ENCODE peak calls at places on chromosomes 4 and X, in ten cellular contexts. J is fibroblast of lung; K is stomach; P is K562; N is heart left ventricle; V is A673; M is lung; L is left ventricle myocardium inferior; B is pancreas; D is CD8-positive, alpha-beta T cell. F is an unnamed sample. For H3K4me1, the result is how much of the 10 kb centered on the place peaks cover.

GRCh38 chr4:61772116-61772515 is 572.0 kb downstream of the ADGRL3 start:
- DNase-seq in K (no peak), J (no peak), D (no peak), P (no peak), B (no peak), M (no peak), N (no peak), L (no peak), V (no peak), F (no peak)

GRCh38 chrX:23883737-23884354 is 23.9 kb downstream of the APOO start:
- DNase-seq in D (no peak), K (no peak), B (no peak), V (peak), J (peak), M (no peak), L (no peak), P (peak), N (no peak), F (no peak)

GRCh38 chr4:157204634-157205244 is 15.8 kb upstream of the GRIA2 start:
- DNase-seq in P (peak), K (no peak), D (no peak), B (no peak), M (no peak), N (no peak), V (peak), L (no peak), J (no peak), F (no peak)

GRCh38 chrX:41445781-41446358 is 1.3 kb upstream of the NYX start:
- DNase-seq in N (no peak), B (no peak), M (no peak), P (no peak), V (no peak), L (no peak), D (no peak), K (no peak), J (no peak), F (no peak)

GRCh38 chr4:13527983-13528822 is 16.1 kb downstream of the NKX3-2 start:
- DNase-seq in J (no peak), K (no peak), B (no peak), V (peak), P (peak), D (no peak), M (no peak), N (no peak), L (no peak), F (no peak)

GRCh38 chr4:5395781-5396180 is 312.6 kb downstream of the EVC2 start:
- DNase-seq in B (no peak), K (no peak), M (no peak), V (no peak), J (no peak), N (no peak), L (no peak), D (no peak), P (no peak), F (no peak)

GRCh38 chr4:170088686-170089085 is 1.1 kb downstream of the AADAT start:
- DNase-seq in B (no peak), V (no peak), L (no peak), J (peak), K (no peak), P (no peak), M (no peak), D (no peak), N (no peak), F (no peak)

GRCh38 chr4:160319221-160319867 is 1216.5 kb downstream of the RAPGEF2 start:
- DNase-seq in D (no peak), V (peak), L (no peak), J (no peak), K (no peak), N (no peak), B (no peak), P (no peak), M (no peak), F (no peak)

GRCh38 chrX:110012818-110013484 is 10.0 kb downstream of the TMEM164 start:
- DNase-seq in K (peak), N (no peak), L (no peak), J (no peak), B (peak), M (no peak), D (no peak), V (no peak), P (no peak), F (no peak)

GRCh38 chr4:84477738-84478137 is 21.4 kb downstream of the NKX6-1 start:
- DNase-seq in B (no peak), N (no peak), J (no peak), M (no peak), P (no peak), K (no peak), L (no peak), V (no peak), D (no peak), F (no peak)

GRCh38 chr4:169079942-169080827 is 70.1 kb upstream of the CBR4 start:
- DNase-seq in M (no peak), B (no peak), V (peak), J (peak), L (peak), N (peak), P (peak), K (peak), D (no peak), F (peak)

GRCh38 chr4:52949336-52949735 is 87.2 kb downstream of the RASL11B start:
- DNase-seq in K (no peak), V (no peak), J (no peak), B (no peak), M (no peak), L (no peak), N (no peak), P (no peak), D (no peak), F (no peak)

GRCh38 chrX:147498796-147499195 is 412.9 kb upstream of the FMR1 start:
- DNase-seq in L (no peak), P (no peak), B (no peak), M (no peak), J (no peak), V (no peak), D (no peak), K (no peak), N (no peak), F (no peak)

GRCh38 chr4:130479020-130479419 is 1383.1 kb downstream of the C4orf33 start:
- DNase-seq in J (peak), D (no peak), V (peak), N (no peak), L (no peak), K (no peak), B (no peak), P (no peak), M (no peak), F (no peak)

GRCh38 chr4:101103381-101104142 is 243.8 kb downstream of the PPP3CA start:
- DNase-seq in L (no peak), J (peak), V (peak), K (no peak), M (no peak), P (no peak), B (no peak), D (no peak), N (no peak), F (no peak)

GRCh38 chrX:50680990-50681389 is 133.0 kb downstream of the SHROOM4 start:
- DNase-seq in K (no peak), N (no peak), M (no peak), J (no peak), D (no peak), B (no peak), V (peak), L (no peak), P (peak), F (no peak)

GRCh38 chr4:32226201-32226600 is 1506.0 kb downstream of the PCDH7 start:
- DNase-seq in K (no peak), N (no peak), D (no peak), J (peak), M (no peak), L (no peak), B (no peak), P (no peak), V (no peak), F (no peak)

GRCh38 chrX:123740006-123740405 is 7.2 kb upstream of the THOC2 start:
- DNase-seq in D (no peak), M (no peak), J (no peak), P (no peak), L (no peak), B (no peak), K (no peak), V (no peak), N (no peak), F (no peak)

GRCh38 chr4:163535657-163536056 is 41.2 kb downstream of the TMA16 start:
- DNase-seq in V (no peak), L (no peak), D (no peak), P (no peak), M (no peak), B (no peak), K (no peak), N (no peak), J (no peak), F (no peak)

GRCh38 chr4:73315091-73315490 is 56.5 kb upstream of the ANKRD17 start:
- DNase-seq in B (no peak), D (no peak), L (no peak), K (no peak), P (no peak), M (no peak), N (no peak), V (no peak), J (peak), F (no peak)

GRCh38 chr4:48275247-48275646 is 5.6 kb upstream of the TEC start:
- DNase-seq in J (peak), L (no peak), N (no peak), V (peak), D (no peak), P (no peak), K (no peak), B (no peak), M (no peak), F (no peak)

DNA sequence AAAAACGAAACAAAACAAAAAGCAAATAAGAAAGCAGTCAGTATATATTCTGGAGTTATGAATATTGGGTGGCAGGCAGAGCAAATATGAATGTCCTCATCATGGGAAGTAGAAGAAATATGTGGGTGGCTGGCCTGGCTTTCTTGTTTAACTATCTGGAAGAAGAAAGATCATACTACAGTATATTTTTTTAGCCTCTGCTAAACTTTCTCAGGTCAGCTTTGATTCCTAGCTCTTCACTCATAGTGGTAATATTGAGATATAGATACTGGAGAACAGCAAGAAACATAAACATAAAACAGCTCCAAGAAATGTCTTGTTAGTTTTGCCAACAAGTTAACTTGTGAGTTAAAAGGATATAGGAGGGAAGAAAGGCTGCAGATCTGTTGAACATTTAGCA is 192.4 kb downstream of the SOWAHB start:
- DNase-seq in D (no peak), B (no peak), J (no peak), N (no peak), L (no peak), P (no peak), V (no peak), M (no peak), K (no peak), F (no peak)
- H3K4me1 ChIP-seq in D (under half), B (under half), J (under half), N (under half), L (under half), P (under half), V (under half), M (under half), K (half or more), F (under half)

GRCh38 chr4:140637836-140638235 is 69.1 kb upstream of the UCP1 start:
- DNase-seq in P (peak), L (no peak), N (no peak), M (no peak), V (peak), B (no peak), D (no peak), K (no peak), J (peak), F (no peak)

GRCh38 chr4:140633951-140634350 is 65.2 kb upstream of the UCP1 start:
- DNase-seq in M (no peak), P (no peak), J (no peak), N (no peak), D (no peak), V (no peak), K (no peak), L (no peak), B (no peak), F (no peak)

GRCh38 chr4:140633154-140633553 is 64.4 kb upstream of the UCP1 start:
- DNase-seq in V (no peak), M (no peak), B (no peak), P (no peak), L (no peak), D (no peak), N (no peak), J (no peak), K (no peak), F (no peak)

GRCh38 chr4:140640150-140640748 is 71.5 kb upstream of the UCP1 start:
- DNase-seq in L (no peak), N (no peak), D (no peak), K (no peak), B (no peak), J (no peak), V (no peak), M (no peak), P (no peak), F (no peak)

DNA sequence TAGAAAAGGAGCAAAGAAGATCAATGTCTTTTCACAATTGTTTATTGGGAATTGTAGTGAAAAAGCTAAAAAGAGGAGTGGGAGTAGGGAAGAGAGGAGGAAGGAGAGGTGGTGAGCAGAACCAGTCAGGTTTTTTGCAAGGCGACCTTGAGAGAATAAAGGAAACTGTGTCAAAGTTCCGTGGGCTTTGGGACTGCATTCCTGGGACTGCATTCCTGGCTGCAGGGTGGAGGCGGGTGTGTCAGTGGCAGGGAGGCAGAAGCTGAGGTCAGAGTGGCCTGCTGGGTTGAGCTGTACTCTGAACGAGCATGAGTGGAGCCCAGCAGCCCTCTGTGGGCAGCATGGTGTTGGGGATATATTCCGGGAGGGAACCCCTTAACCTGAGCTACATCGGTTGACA is 66.8 kb upstream of the UCP1 start:
- DNase-seq in K (peak), J (peak), M (no peak), V (no peak), B (peak), N (peak), L (peak), D (no peak), P (no peak), F (no peak)
- TF ChIP-seq CTCF in K (no peak), J (no peak), M (no peak), V (no peak), B (no peak), N (no peak), L (no peak), D (no peak), P (no peak), F (no peak)

GRCh38 chr4:55017406-55017805 is 108.0 kb downstream of the KDR start:
- DNase-seq in M (no peak), L (no peak), V (no peak), J (no peak), P (no peak), N (no peak), B (no peak), K (no peak), D (no peak), F (no peak)
- H3K27ac ChIP-seq in M (no peak), L (no peak), V (no peak), J (no peak), P (no peak), N (no peak), B (no peak), K (no peak), D (no peak), F (no peak)

GRCh38 chrX:149517308-149517707 is 12.2 kb upstream of the IDS start:
- DNase-seq in V (no peak), N (no peak), J (no peak), M (no peak), K (no peak), P (no peak), B (no peak), L (no peak), D (no peak), F (no peak)
- H3K4me1 ChIP-seq in V (under half), N (under half), J (under half), M (under half), K (under half), P (under half), B (under half), L (under half), D (under half), F (under half)

GRCh38 chrX:19912-20571 is 261.1 kb upstream of the PLCXD1 start:
- DNase-seq in M (no peak), V (peak), L (no peak), N (no peak), P (peak), J (no peak), D (no peak), K (no peak), B (no peak), F (no peak)
- TF ChIP-seq CTCF in M (no peak), V (no peak), L (no peak), N (no peak), P (no peak), J (no peak), D (no peak), K (no peak), B (no peak), F (no peak)

GRCh38 chr4:40492747-40493146 is 136.9 kb downstream of the RBM47 start:
- DNase-seq in N (no peak), K (no peak), J (no peak), P (no peak), M (no peak), D (no peak), B (no peak), V (no peak), L (no peak), F (no peak)

GRCh38 chr4:40490481-40490880 is 139.2 kb downstream of the RBM47 start:
- DNase-seq in D (no peak), N (no peak), B (no peak), J (no peak), L (no peak), P (no peak), V (no peak), K (no peak), M (no peak), F (no peak)

GRCh38 chr4:40493160-40493559 is 136.5 kb downstream of the RBM47 start:
- DNase-seq in V (no peak), P (no peak), J (no peak), M (no peak), D (no peak), L (no peak), K (no peak), N (no peak), B (no peak), F (no peak)
- H3K27ac ChIP-seq in V (no peak), P (no peak), J (no peak), M (no peak), D (no peak), L (no peak), K (peak), N (no peak), B (peak), F (no peak)

GRCh38 chr4:104491396-104491821 is 3.3 kb downstream of the CXXC4 start:
- DNase-seq in P (peak), B (peak), L (peak), J (peak), D (no peak), N (peak), M (no peak), K (peak), V (peak), F (peak)

GRCh38 chr4:104493071-104493831 is 1.4 kb downstream of the CXXC4 start:
- DNase-seq in J (no peak), D (no peak), B (no peak), P (no peak), L (no peak), V (no peak), N (no peak), M (no peak), K (no peak), F (no peak)

GRCh38 chr4:104490096-104490769 is 4.5 kb downstream of the CXXC4 start:
- DNase-seq in M (no peak), D (no peak), J (peak), K (no peak), L (no peak), B (peak), P (no peak), V (no peak), N (no peak), F (no peak)

GRCh38 chr4:104490770-104491395 is 3.8 kb downstream of the CXXC4 start:
- DNase-seq in D (peak), N (peak), B (peak), L (peak), V (peak), P (peak), M (peak), K (peak), J (peak), F (peak)

DNA sequence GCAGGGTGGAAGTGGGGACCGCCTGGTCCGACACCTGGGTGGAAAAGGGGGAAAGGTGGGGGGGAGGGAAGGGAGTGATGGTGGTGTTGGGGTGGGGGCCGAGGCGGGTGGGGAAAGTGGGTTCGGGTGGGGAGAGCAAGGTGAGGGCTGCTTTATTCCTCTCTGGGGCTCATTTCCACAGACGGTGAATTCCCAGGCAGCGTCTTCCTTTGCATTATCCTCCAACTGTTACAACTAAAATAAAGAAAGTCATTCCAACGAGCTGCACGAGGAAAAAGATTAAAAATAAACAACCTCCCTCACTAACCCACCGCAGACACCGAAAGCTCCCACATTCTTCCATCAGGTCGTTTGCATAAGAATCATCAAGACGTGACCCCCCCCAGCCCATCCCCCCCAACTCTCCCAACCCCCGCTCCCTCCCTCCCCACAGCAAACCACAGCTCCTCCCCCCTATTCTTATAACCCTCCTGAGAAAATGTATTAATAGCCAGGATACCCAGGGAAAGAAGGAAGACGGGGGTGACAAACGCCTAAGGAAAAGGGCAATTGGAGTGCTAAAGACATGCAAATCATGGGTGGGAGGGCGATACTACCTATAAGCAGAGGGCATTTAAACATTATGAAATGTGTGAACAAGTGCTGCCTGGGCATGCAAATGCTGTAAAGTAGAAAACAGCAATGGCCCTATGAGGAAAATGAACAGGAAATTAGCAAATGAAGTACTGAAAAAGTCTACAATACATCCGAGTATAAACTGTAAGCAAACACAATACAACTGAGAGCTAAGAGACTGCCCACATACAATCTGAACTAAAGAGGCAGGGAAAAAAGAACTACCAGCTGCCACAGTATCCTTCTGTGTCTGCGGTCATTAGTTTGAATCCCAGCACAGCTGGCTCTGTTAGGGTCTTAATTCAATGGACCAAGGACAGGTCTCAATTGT is 2.6 kb downstream of the CXXC4 start:
- DNase-seq in N (no peak), D (no peak), J (peak), V (peak), B (peak), K (no peak), P (no peak), M (no peak), L (no peak), F (no peak)
- H3K4me1 ChIP-seq in N (under half), D (under half), J (under half), V (under half), B (under half), K (under half), P (under half), M (under half), L (under half), F (under half)

DNA sequence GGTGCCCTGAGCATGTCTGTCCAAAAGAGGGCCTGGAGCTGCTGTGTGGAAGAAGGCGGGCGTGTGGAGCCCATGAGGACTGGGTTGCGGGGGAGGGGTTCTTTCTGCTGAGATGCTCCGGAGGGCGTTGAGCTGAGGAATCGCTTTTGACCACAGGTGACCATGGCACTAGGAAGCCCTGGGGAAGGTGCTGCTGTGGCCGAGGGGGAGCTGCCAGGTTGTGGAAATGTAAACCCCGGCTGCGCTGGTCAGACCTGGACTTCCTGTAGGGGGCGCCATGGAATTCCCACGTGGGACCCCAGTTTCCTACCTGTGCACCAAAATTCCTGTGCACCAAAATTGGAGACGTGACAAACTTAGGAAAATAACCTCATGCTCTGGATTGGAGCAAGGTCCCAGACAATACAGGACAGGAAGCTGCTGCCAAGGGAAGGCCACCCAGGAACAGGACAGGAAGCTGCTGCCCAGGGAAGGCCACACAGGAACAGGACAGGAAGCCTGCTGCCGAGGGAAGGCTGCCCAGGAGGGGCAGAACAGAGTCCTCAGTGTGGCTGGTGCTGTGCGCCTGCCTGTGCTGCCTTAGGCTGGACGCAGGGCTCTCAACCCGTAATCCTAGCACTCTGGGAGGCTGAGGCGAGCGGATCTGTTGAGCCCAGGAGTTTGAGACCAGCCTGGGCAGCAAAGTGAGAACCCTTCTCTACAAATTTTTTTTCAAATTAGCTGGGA is 28.4 kb upstream of the UVSSA start:
- DNase-seq in J (no peak), L (peak), M (no peak), K (no peak), D (no peak), N (peak), B (no peak), V (no peak), P (peak), F (no peak)
- TF ChIP-seq CTCF in J (peak), L (peak), M (no peak), K (no peak), D (peak), N (no peak), B (no peak), V (peak), P (peak), F (no peak)

F was measured in gastrocnemius medialis.